ENCODE peak calls at places on chromosomes 6 and 20, in seven cellular contexts. S is osteoblast, O is fibroblast of lung, R is astrocyte, H is psoas muscle, E is aorta, I is iPS DF 6.9. G is an unnamed sample.

GRCh38 chr6:155174576-155175174 is 89.1 kb upstream of the CLDN20 start:
- DNase-seq in S (peak; percentile 72), O (peak; percentile 79), R (peak; percentile 69), H (no peak), E (peak; percentile 54), I (peak; percentile 84), G (peak; percentile 48)

GRCh38 chr6:19608546-19608945 is 228.6 kb upstream of the ID4 start:
- DNase-seq in S (no peak), O (no peak), R (no peak), H (no peak), E (no peak), I (no peak), G (no peak)

GRCh38 chr6:167093406-167093921 is 29.4 kb upstream of the CCR6 start:
- DNase-seq in S (no peak), O (no peak), R (no peak), H (no peak), E (no peak), I (no peak), G (no peak)

GRCh38 chr6:19180348-19181073 is 656.7 kb upstream of the ID4 start:
- DNase-seq in S (no peak), O (peak; percentile 10), R (no peak), H (peak; percentile 48), E (peak; percentile 71), I (no peak), G (peak; percentile 53)

GRCh38 chr20:62860391-62860923 is 1.2 kb downstream of the TCFL5 start:
- DNase-seq in S (peak; percentile 73), O (peak; percentile 35), R (peak; percentile 30), H (no peak), E (no peak), I (no peak), G (no peak)

GRCh38 chr6:160041608-160042007 is 72.7 kb downstream of the IGF2R start:
- DNase-seq in S (peak; percentile 72), O (peak; percentile 90), R (peak; percentile 88), H (peak; percentile 63), E (peak; percentile 67), I (no peak), G (no peak)

GRCh38 chr6:53043626-53044025 is 21.6 kb upstream of the FBXO9 start:
- DNase-seq in S (peak; percentile 52), O (peak; percentile 86), R (peak; percentile 79), H (no peak), E (no peak), I (no peak), G (no peak)

GRCh38 chr20:35595901-35596300 is 19.7 kb upstream of the SPAG4 start:
- DNase-seq in S (no peak), O (no peak), R (no peak), H (no peak), E (no peak), I (no peak), G (no peak)

GRCh38 chr20:36086767-36087166 is 67.8 kb upstream of the EPB41L1 start:
- DNase-seq in S (no peak), O (no peak), R (no peak), H (no peak), E (peak; percentile 3), I (no peak), G (no peak)

GRCh38 chr20:50366270-50367103 is 143.7 kb upstream of the PTPN1 start:
- DNase-seq in S (no peak), O (peak; percentile 58), R (peak; percentile 48), H (no peak), E (no peak), I (no peak), G (peak; percentile 52)

GRCh38 chr6:125197795-125198269 is 44.3 kb downstream of the TPD52L1 start:
- DNase-seq in S (peak; percentile 60), O (peak; percentile 72), R (peak; percentile 64), H (peak; percentile 69), E (peak; percentile 84), I (no peak), G (peak; percentile 16)

GRCh38 chr6:118650500-118651281 is 700 bp downstream of the CEP85L start:
- DNase-seq in S (peak; percentile 93), O (peak; percentile 73), R (no peak), H (peak; percentile 55), E (peak; percentile 65), I (no peak), G (peak; percentile 40)

GRCh38 chr6:33816911-33817310 is 13.1 kb upstream of the MLN start:
- DNase-seq in S (peak; percentile 31), O (no peak), R (no peak), H (no peak), E (no peak), I (no peak), G (no peak)

GRCh38 chr20:19288636-19289035 is 76.2 kb downstream of the SLC24A3 start:
- DNase-seq in S (peak; percentile 73), O (no peak), R (no peak), H (no peak), E (no peak), I (no peak), G (no peak)

GRCh38 chr6:169034523-169035167 is 219.0 kb downstream of the THBS2 start:
- DNase-seq in S (peak; percentile 48), O (peak; percentile 32), R (peak; percentile 18), H (no peak), E (no peak), I (no peak), G (no peak)

GRCh38 chr6:92446052-92446451 is 973.3 kb downstream of the EPHA7 start:
- DNase-seq in S (no peak), O (no peak), R (no peak), H (no peak), E (no peak), I (no peak), G (no peak)

GRCh38 chr6:14035448-14035847 is 82.1 kb upstream of the CD83 start:
- DNase-seq in S (peak; percentile 88), O (peak; percentile 98), R (peak; percentile 98), H (no peak), E (no peak), I (peak; percentile 37), G (no peak)

GRCh38 chr20:58908941-58909340 is 56.4 kb downstream of the GNAS start:
- DNase-seq in S (no peak), O (no peak), R (no peak), H (no peak), E (no peak), I (no peak), G (no peak)

GRCh38 chr20:34397096-34397495 is 34.0 kb downstream of the ITCH start:
- DNase-seq in S (no peak), O (peak; percentile 19), R (no peak), H (no peak), E (no peak), I (no peak), G (no peak)

GRCh38 chr6:82836022-82836575 is 229.5 kb downstream of the UBE3D start:
- DNase-seq in S (peak; percentile 3), O (no peak), R (no peak), H (no peak), E (no peak), I (no peak), G (no peak)

GRCh38 chr6:125421853-125422252 is 120.1 kb upstream of the HDDC2 start:
- DNase-seq in S (no peak), O (peak; percentile 48), R (peak; percentile 33), H (peak; percentile 29), E (peak; percentile 74), I (peak; percentile 37), G (no peak)

GRCh38 chr6:127129281-127129680 is 10.8 kb downstream of the RSPO3 start:
- DNase-seq in S (no peak), O (no peak), R (no peak), H (no peak), E (no peak), I (no peak), G (no peak)

GRCh38 chr20:42018979-42019378 is 400.8 kb upstream of the CHD6 start:
- DNase-seq in S (no peak), O (no peak), R (no peak), H (no peak), E (no peak), I (no peak), G (no peak)

GRCh38 chr6:82570083-82570482 is 206.5 kb downstream of the TPBG start:
- DNase-seq in S (no peak), O (no peak), R (no peak), H (no peak), E (no peak), I (no peak), G (no peak)

GRCh38 chr20:57990396-57990987 is 238.0 kb downstream of the ANKRD60 start:
- DNase-seq in S (peak; percentile 87), O (peak; percentile 87), R (peak; percentile 85), H (peak; percentile 45), E (no peak), I (no peak), G (no peak)

GRCh38 chr20:13683833-13684232 is 45.1 kb upstream of the TASP1 start:
- DNase-seq in S (no peak), O (no peak), R (no peak), H (no peak), E (no peak), I (no peak), G (no peak)
- H3K27ac ChIP-seq in S (no peak overlapping the region), O (no peak overlapping the region), R (no peak overlapping the region), H (no peak overlapping the region), E (no peak overlapping the region), I (no peak overlapping the region), G (no peak overlapping the region)

DNA sequence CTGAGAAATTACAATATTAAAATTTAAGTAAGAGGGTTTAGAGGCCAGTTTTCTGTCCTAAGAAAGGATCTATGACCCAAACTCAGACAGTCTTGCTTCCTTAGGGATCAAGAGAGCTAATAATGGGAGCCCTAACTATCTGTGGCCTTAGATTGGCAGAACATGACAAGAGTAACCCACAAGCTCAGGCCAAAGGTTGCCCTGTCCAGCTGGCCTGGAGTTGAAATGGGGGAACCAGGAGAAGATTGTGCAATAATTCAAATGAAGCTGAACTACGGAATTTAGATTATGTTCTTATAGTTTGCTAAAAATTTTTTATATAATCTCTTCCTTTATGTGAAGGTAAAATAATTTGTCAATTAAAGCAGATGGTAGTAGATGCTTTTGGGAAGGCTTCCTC is 26.4 kb downstream of the LAMA4 start:
- DNase-seq in S (no peak), O (no peak), R (no peak), H (no peak), E (no peak), I (no peak), G (no peak)
- H3K4me1 ChIP-seq in S (peaks cover 70% of the 10 kb centered on the region), O (peaks cover 44% of the 10 kb centered on the region), R (peaks cover 28% of the 10 kb centered on the region), H (peaks cover 9% of the 10 kb centered on the region), E (peaks cover 1% of the 10 kb centered on the region), I (no peaks in the 10 kb centered on the region), G (no peaks in the 10 kb centered on the region)

DNA sequence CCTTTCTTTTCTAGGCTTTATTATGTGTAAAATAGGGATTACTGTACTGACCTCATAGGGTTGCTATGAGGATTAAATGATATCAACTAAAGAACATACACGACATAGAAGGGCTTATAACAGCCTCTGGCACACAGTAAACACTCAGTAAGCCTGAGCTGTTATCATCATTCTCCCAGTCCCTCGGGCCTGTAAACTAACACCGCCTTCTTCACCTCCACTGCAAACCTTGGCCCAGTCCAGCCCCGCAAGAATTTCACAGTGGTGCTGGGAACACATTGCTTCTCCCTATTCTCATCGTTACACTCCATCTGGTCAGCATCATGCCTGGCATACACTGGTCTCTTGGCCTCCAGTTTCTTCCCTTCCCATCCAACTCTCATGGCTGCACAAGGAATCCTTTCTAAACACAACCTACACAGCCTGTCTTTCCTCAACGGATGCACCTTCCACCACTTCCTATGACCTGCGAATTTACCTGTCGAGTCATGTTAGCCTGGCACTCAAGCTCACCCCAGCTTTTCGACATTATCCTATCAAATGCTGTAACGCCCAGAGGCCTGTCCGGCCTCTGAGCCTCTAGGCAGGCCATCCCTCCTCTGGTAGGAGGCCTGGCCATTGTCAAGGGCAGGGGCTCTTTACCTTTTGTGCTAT is 92.1 kb downstream of the FYN start:
- DNase-seq in S (no peak), O (peak; percentile 42), R (no peak), H (no peak), E (no peak), I (no peak), G (no peak)
- H3K27ac ChIP-seq in S (peak overlapping the region; percentile 67), O (no peak overlapping the region), R (no peak overlapping the region), H (no peak overlapping the region), E (no peak overlapping the region), I (no peak overlapping the region), G (peak overlapping the region; percentile 38)

GRCh38 chr6:51932956-51933355 is 154.5 kb downstream of the PKHD1 start:
- DNase-seq in S (no peak), O (no peak), R (no peak), H (no peak), E (no peak), I (no peak), G (no peak)
- H3K4me1 ChIP-seq in S (no peaks in the 10 kb centered on the region), O (no peaks in the 10 kb centered on the region), R (no peaks in the 10 kb centered on the region), H (no peaks in the 10 kb centered on the region), E (no peaks in the 10 kb centered on the region), I (no peaks in the 10 kb centered on the region), G (no peaks in the 10 kb centered on the region)

G was measured in Peyer's patch.